ENCODE peak calls at places on chromosomes 4 and X, in six cellular contexts. One of them, this sample, is unnamed.
A peak's percentile ranks its signal among the peaks of the same experiment; 100 is the strongest.

GRCh38 chr4:28357985-28358384 is 1497.3 kb downstream of the STIM2 start:
- DNase-seq in IMR-90: peak; percentile 39
- DNase-seq in Kasumi-1: no peak
- DNase-seq in COR-L47: peak; percentile 37
- DNase-seq in activated naive CD8-positive, alpha-beta T cell treated with anti-CD3 and anti-CD28 coated beads for 36 hours: no peak
- DNase-seq in T-helper 2 cell: no peak
- DNase-seq in this sample: no peak

GRCh38 chr4:75781328-75781727 is 57.0 kb downstream of the USO1 start:
- DNase-seq in COR-L47: no peak
- DNase-seq in IMR-90: peak; percentile 49
- DNase-seq in activated naive CD8-positive, alpha-beta T cell treated with anti-CD3 and anti-CD28 coated beads for 36 hours: no peak
- DNase-seq in Kasumi-1: no peak
- DNase-seq in T-helper 2 cell: no peak
- DNase-seq in this sample: no peak

GRCh38 chr4:153176938-153177337 is 27.3 kb upstream of the TRIM2 start:
- DNase-seq in T-helper 2 cell: no peak
- DNase-seq in activated naive CD8-positive, alpha-beta T cell treated with anti-CD3 and anti-CD28 coated beads for 36 hours: no peak
- DNase-seq in COR-L47: no peak
- DNase-seq in Kasumi-1: no peak
- DNase-seq in IMR-90: no peak
- DNase-seq in this sample: no peak

GRCh38 chr4:56619160-56619559 is 61.9 kb downstream of the HOPX start:
- DNase-seq in activated naive CD8-positive, alpha-beta T cell treated with anti-CD3 and anti-CD28 coated beads for 36 hours: no peak
- DNase-seq in T-helper 2 cell: no peak
- DNase-seq in IMR-90: peak; percentile 58
- DNase-seq in Kasumi-1: peak; percentile 67
- DNase-seq in COR-L47: no peak
- DNase-seq in this sample: no peak

GRCh38 chr4:105624530-105624929 is 72.1 kb downstream of the ARHGEF38 start:
- DNase-seq in Kasumi-1: no peak
- DNase-seq in IMR-90: peak; percentile 40
- DNase-seq in activated naive CD8-positive, alpha-beta T cell treated with anti-CD3 and anti-CD28 coated beads for 36 hours: no peak
- DNase-seq in COR-L47: no peak
- DNase-seq in T-helper 2 cell: no peak
- DNase-seq in this sample: no peak

GRCh38 chr4:48093949-48094550 is 40.0 kb downstream of the TXK start:
- DNase-seq in IMR-90: peak; percentile 7
- DNase-seq in activated naive CD8-positive, alpha-beta T cell treated with anti-CD3 and anti-CD28 coated beads for 36 hours: peak; percentile 28
- DNase-seq in Kasumi-1: no peak
- DNase-seq in T-helper 2 cell: no peak
- DNase-seq in COR-L47: no peak
- DNase-seq in this sample: no peak

GRCh38 chrX:15244421-15244820 is 25.5 kb downstream of the ASB9 start:
- DNase-seq in Kasumi-1: no peak
- DNase-seq in COR-L47: no peak
- DNase-seq in activated naive CD8-positive, alpha-beta T cell treated with anti-CD3 and anti-CD28 coated beads for 36 hours: no peak
- DNase-seq in IMR-90: no peak
- DNase-seq in T-helper 2 cell: no peak
- DNase-seq in this sample: no peak

GRCh38 chrX:105017641-105018040 is 202.9 kb downstream of the TEX13A start:
- DNase-seq in Kasumi-1: no peak
- DNase-seq in COR-L47: no peak
- DNase-seq in activated naive CD8-positive, alpha-beta T cell treated with anti-CD3 and anti-CD28 coated beads for 36 hours: no peak
- DNase-seq in T-helper 2 cell: no peak
- DNase-seq in IMR-90: no peak
- DNase-seq in this sample: no peak

GRCh38 chr4:183443609-183444148 is 757 bp upstream of the CDKN2AIP start:
- DNase-seq in IMR-90: peak; percentile 52
- DNase-seq in Kasumi-1: peak; percentile 59
- DNase-seq in T-helper 2 cell: no peak
- DNase-seq in activated naive CD8-positive, alpha-beta T cell treated with anti-CD3 and anti-CD28 coated beads for 36 hours: peak; percentile 55
- DNase-seq in COR-L47: no peak
- DNase-seq in this sample: no peak

GRCh38 chr4:7364979-7365378 is 69.8 kb downstream of the PSAPL1 start:
- DNase-seq in T-helper 2 cell: no peak
- DNase-seq in activated naive CD8-positive, alpha-beta T cell treated with anti-CD3 and anti-CD28 coated beads for 36 hours: no peak
- DNase-seq in COR-L47: peak; percentile 49
- DNase-seq in Kasumi-1: no peak
- DNase-seq in IMR-90: no peak
- DNase-seq in this sample: no peak